ENCODE peak calls at places on chromosomes 6 and 20, in nine cellular contexts. U, X, F, S, O, P, Q, G and L are unnamed samples.

GRCh38 chr20:48999890-49000870 is 45.9 kb upstream of the CSE1L start:
- DNase-seq in S (no peak), F (no peak), Q (no peak), G (no peak), P (no peak), X (peak; percentile 52), O (no peak), U (no peak), L (no peak)

GRCh38 chr20:38150595-38151170 is 14.4 kb downstream of the TGM2 start:
- DNase-seq in Q (no peak), P (no peak), U (no peak), S (no peak), O (no peak), X (no peak), F (no peak), G (no peak), L (no peak)

GRCh38 chr20:43691928-43692524 is 25.1 kb downstream of the MYBL2 start:
- DNase-seq in X (peak; percentile 72), O (no peak), F (peak; percentile 79), P (peak; percentile 72), Q (no peak), S (no peak), U (peak; percentile 58), G (no peak), L (no peak)

GRCh38 chr6:11023032-11023431 is 21.1 kb downstream of the ELOVL2 start:
- DNase-seq in U (no peak), G (no peak), X (no peak), P (no peak), O (no peak), Q (no peak), S (no peak), F (no peak), L (no peak)

GRCh38 chr20:23446505-23446904 is 6.2 kb downstream of the CST11 start:
- DNase-seq in G (peak; percentile 11), U (peak; percentile 69), O (peak; percentile 33), P (peak; percentile 37), X (peak; percentile 82), Q (no peak), S (no peak), F (peak; percentile 66), L (no peak)

GRCh38 chr20:52484438-52484837 is 292.9 kb upstream of the ZFP64 start:
- DNase-seq in X (no peak), O (no peak), G (no peak), Q (no peak), U (no peak), F (no peak), P (no peak), S (no peak), L (no peak)

GRCh38 chr6:17506531-17506930 is 93.6 kb upstream of the FAM8A1 start:
- DNase-seq in S (no peak), X (no peak), U (no peak), O (no peak), P (no peak), Q (no peak), G (no peak), F (no peak), L (no peak)

GRCh38 chr20:61830241-61830930 is 235.3 kb downstream of the TAF4 start:
- DNase-seq in G (no peak), F (no peak), P (no peak), O (no peak), S (no peak), Q (no peak), U (no peak), X (no peak), L (no peak)

GRCh38 chr6:123323419-123324329 is 313.1 kb downstream of the TRDN start:
- DNase-seq in Q (no peak), G (no peak), X (peak; percentile 6), P (no peak), F (no peak), U (no peak), S (no peak), O (no peak), L (no peak)

GRCh38 chr6:30654798-30655742 is 8.1 kb downstream of the C6orf136 start:
- DNase-seq in X (peak; percentile 92), P (no peak), O (no peak), U (no peak), S (no peak), F (no peak), Q (no peak), G (no peak), L (no peak)

GRCh38 chr6:156963712-156964700 is 186.8 kb downstream of the ARID1B start:
- DNase-seq in S (no peak), G (peak; percentile 30), Q (no peak), P (no peak), O (no peak), X (peak; percentile 28), F (no peak), U (no peak), L (no peak)

GRCh38 chr6:109867009-109867969 is 110.8 kb upstream of the GPR6 start:
- DNase-seq in S (peak; percentile 33), F (no peak), Q (peak; percentile 74), P (no peak), X (no peak), U (peak; percentile 73), O (no peak), G (no peak), L (peak; percentile 13)

GRCh38 chr6:131400054-131400781 is 172.8 kb upstream of the ARG1 start:
- DNase-seq in U (no peak), S (no peak), X (peak; percentile 21), G (no peak), F (no peak), Q (no peak), P (peak; percentile 12), O (no peak), L (no peak)

GRCh38 chr20:29419378-29419777 is 1838.1 kb upstream of the DEFB115 start:
- DNase-seq in P (no peak), X (no peak), G (no peak), Q (no peak), S (no peak), U (no peak), O (no peak), F (no peak), L (no peak)

GRCh38 chr6:33752139-33753015 is 5.7 kb upstream of the IP6K3 start:
- DNase-seq in P (no peak), F (peak; percentile 83), Q (no peak), G (no peak), U (peak; percentile 51), S (no peak), O (no peak), X (no peak), L (no peak)

GRCh38 chr6:144285798-144286502 is 815 bp downstream of the UTRN start:
- DNase-seq in U (peak; percentile 74), P (peak; percentile 11), G (no peak), X (peak; percentile 24), S (peak; percentile 43), F (peak; percentile 78), Q (peak; percentile 87), O (peak; percentile 94), L (peak; percentile 68)
- TF ChIP-seq POLR2A in U (no peak), P (no peak), G (no peak), X (peak; percentile 74), S (no peak), F (peak; percentile 39), Q (no peak), O (no peak), L (no peak)

DNA sequence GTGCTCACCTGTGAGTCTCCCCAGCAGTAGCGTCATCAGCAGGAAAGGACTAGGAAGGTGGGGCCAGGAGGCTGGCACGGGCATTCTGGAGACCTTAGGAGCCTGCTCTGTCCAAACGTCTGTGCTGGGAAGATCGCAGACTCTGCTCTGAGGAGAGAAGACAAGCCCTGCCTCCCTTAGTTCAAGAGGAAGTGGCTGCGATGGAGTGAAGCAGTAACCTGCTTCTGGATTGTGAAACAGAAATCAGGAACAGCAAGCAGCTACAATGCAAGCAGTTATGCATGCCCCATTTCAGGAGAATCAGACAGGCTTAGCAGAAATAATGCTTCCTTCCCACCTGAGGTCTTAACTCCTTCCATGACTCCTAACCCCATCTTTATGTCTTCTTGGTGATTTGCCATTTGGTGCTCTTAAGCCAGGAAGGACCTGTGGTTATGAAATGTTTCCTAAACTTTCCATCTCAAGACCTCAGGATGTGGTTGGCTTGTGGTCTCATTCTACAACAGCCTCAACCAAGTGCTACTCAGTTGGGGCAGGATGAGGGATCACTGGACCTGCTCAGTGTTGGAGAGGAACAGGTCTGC is at the start of gene SIRPB1:
- DNase-seq in G (no peak), Q (no peak), F (no peak), P (peak; percentile 0), O (no peak), U (no peak), X (peak; percentile 0), S (no peak), L (no peak)
- TF ChIP-seq POLR2AphosphoS5 in G (no peak), Q (no peak), F (no peak), P (no peak), O (no peak), U (no peak), X (no peak), S (no peak), L (no peak)

GRCh38 chr6:45640811-45641210 is 263.1 kb upstream of the SUPT3H start:
- DNase-seq in O (peak; percentile 58), P (no peak), U (no peak), F (no peak), S (no peak), Q (no peak), X (no peak), G (no peak), L (no peak)

GRCh38 chr6:45633272-45633908 is 255.7 kb upstream of the SUPT3H start:
- DNase-seq in X (no peak), S (no peak), G (no peak), Q (no peak), O (no peak), P (no peak), F (no peak), U (no peak), L (no peak)

GRCh38 chr6:45637056-45637455 is 259.3 kb upstream of the SUPT3H start:
- DNase-seq in O (no peak), Q (no peak), P (no peak), X (no peak), F (no peak), S (no peak), G (no peak), U (no peak), L (no peak)

GRCh38 chr6:45640081-45640491 is 262.4 kb upstream of the SUPT3H start:
- DNase-seq in O (no peak), Q (no peak), P (no peak), X (no peak), F (no peak), S (no peak), G (no peak), U (no peak), L (no peak)

GRCh38 chr6:45637611-45638257 is 260.0 kb upstream of the SUPT3H start:
- DNase-seq in S (no peak), Q (peak; percentile 97), F (peak; percentile 56), U (no peak), O (no peak), G (no peak), P (no peak), X (no peak), L (peak; percentile 64)
- H3K27ac ChIP-seq in S (no peak overlapping the region), Q (no peak overlapping the region), F (peak overlapping the region; percentile 70), U (no peak overlapping the region), O (no peak overlapping the region), G (no peak overlapping the region), P (no peak overlapping the region), X (no peak overlapping the region), L (no peak overlapping the region)

DNA sequence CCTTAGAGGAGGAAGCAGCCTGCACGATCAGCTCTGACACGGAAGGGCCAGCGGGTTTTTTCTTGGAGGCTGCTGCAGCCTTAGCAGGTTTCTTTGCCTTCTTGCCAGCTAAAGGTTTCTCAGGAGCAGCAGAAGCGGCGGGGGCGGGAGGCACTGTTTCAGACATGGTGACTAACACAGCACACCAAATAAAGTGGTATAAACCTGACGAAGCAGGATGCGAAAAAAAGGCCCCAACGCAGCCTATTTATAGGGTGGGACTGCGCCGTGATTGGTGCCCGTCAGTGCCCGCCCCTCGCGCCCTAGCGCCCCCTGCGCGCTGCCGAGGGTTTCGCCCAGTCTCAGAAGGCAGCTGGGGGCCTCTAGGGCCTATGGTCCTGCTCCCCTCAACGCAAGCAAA is 55.0 kb downstream of the TRIM38 start:
- DNase-seq in F (peak; percentile 42), G (no peak), S (peak; percentile 83), X (no peak), O (peak; percentile 92), U (peak; percentile 56), Q (peak; percentile 91), P (no peak), L (peak; percentile 55)
- TF ChIP-seq POLR2A in F (no peak), G (peak; percentile 71), S (no peak), X (no peak), O (no peak), U (no peak), Q (no peak), P (no peak), L (peak; percentile 56)